ENCODE peak calls at places on chromosomes 11 and 22, in eight cellular contexts. R, C, Y, G, F, V, A and Z are unnamed samples.

GRCh38 chr22:22851969-22852368 is 35.6 kb upstream of the IGLL5 start:
- DNase-seq in C (no peak), V (no peak), Y (no peak), F (no peak), G (no peak), A (no peak), R (no peak), Z (no peak)

GRCh38 chr11:95917188-95918036 is 6.5 kb downstream of the MTMR2 start:
- DNase-seq in G (no peak), C (no peak), Y (no peak), A (no peak), V (no peak), R (no peak), F (no peak), Z (no peak)

GRCh38 chr22:37193629-37194191 is 5.7 kb upstream of the C1QTNF6 start:
- DNase-seq in G (peak), V (peak), R (peak), Y (no peak), A (no peak), C (no peak), F (no peak), Z (peak)

GRCh38 chr22:45101828-45102227 is 61.9 kb upstream of the NUP50 start:
- DNase-seq in C (no peak), R (peak), V (peak), F (peak), G (peak), Y (peak), A (peak), Z (no peak)

GRCh38 chr11:60914620-60915249 is 777 bp downstream of the TMEM109 start:
- DNase-seq in F (no peak), R (no peak), Y (no peak), G (peak), C (no peak), V (no peak), A (no peak), Z (no peak)

GRCh38 chr22:24208012-24208749 is 26.9 kb downstream of the SUSD2 start:
- DNase-seq in C (no peak), R (no peak), G (no peak), A (peak), F (peak), V (no peak), Y (peak), Z (no peak)

GRCh38 chr22:37741312-37741795 is 44.5 kb downstream of the TRIOBP start:
- DNase-seq in R (peak), V (no peak), C (no peak), G (peak), Y (no peak), A (no peak), F (peak), Z (no peak)

GRCh38 chr22:32615874-32616564 is 141.4 kb downstream of the FBXO7 start:
- DNase-seq in R (no peak), A (no peak), V (no peak), G (no peak), C (no peak), F (no peak), Y (no peak), Z (no peak)

GRCh38 chr11:46216765-46217089 is 60.7 kb upstream of the CREB3L1 start:
- DNase-seq in G (no peak), A (no peak), R (no peak), Y (no peak), C (no peak), F (no peak), V (no peak), Z (no peak)

GRCh38 chr11:47355283-47356128 is 3.0 kb upstream of the MYBPC3 start:
- DNase-seq in Y (peak), C (peak), F (peak), G (peak), R (peak), V (peak), A (peak), Z (no peak)

GRCh38 chr11:122516686-122517085 is 138.8 kb upstream of the UBASH3B start:
- DNase-seq in R (no peak), F (no peak), A (no peak), Y (no peak), V (no peak), G (no peak), C (no peak), Z (no peak)

GRCh38 chr11:13114566-13115465 is 105.7 kb downstream of the RASSF10 start:
- DNase-seq in Y (peak), A (no peak), G (peak), F (no peak), R (no peak), V (no peak), C (no peak), Z (no peak)

GRCh38 chr22:39251762-39252460 is 7.1 kb upstream of the PDGFB start:
- DNase-seq in F (no peak), C (no peak), V (no peak), A (no peak), R (no peak), Y (no peak), G (no peak), Z (no peak)

GRCh38 chr11:61706452-61707400 is 26.5 kb downstream of the DAGLA start:
- DNase-seq in Y (no peak), G (no peak), V (no peak), A (no peak), R (no peak), F (no peak), C (no peak), Z (no peak)

GRCh38 chr22:46172522-46172921 is 22.2 kb downstream of the PPARA start:
- DNase-seq in C (no peak), A (no peak), Y (no peak), V (no peak), R (no peak), F (no peak), G (no peak), Z (no peak)

GRCh38 chr11:67665537-67666302 is 8.7 kb downstream of the ALDH3B2 start:
- DNase-seq in V (no peak), A (no peak), C (no peak), Y (no peak), F (no peak), G (peak), R (no peak), Z (no peak)

GRCh38 chr11:95232666-95233065 is 1.7 kb upstream of the SESN3 start:
- DNase-seq in V (no peak), R (no peak), F (no peak), A (no peak), C (no peak), G (no peak), Y (no peak), Z (no peak)

GRCh38 chr11:123654566-123655081 is at the start of gene SCN3B:
- DNase-seq in Y (peak), G (peak), A (peak), C (peak), F (peak), R (peak), V (peak), Z (no peak)

GRCh38 chr22:47198801-47199251 is 436.4 kb downstream of the TBC1D22A start:
- DNase-seq in V (no peak), G (no peak), F (no peak), R (no peak), Y (no peak), A (no peak), C (no peak), Z (no peak)

GRCh38 chr11:34788642-34789041 is 127.5 kb downstream of the APIP start:
- DNase-seq in Y (no peak), V (no peak), A (no peak), R (no peak), C (no peak), G (no peak), F (no peak), Z (no peak)

GRCh38 chr22:17149073-17149815 is 9.8 kb downstream of the HDHD5 start:
- DNase-seq in F (no peak), G (no peak), R (no peak), A (no peak), V (no peak), Y (no peak), C (no peak), Z (no peak)

GRCh38 chr22:49497266-49497665 is 330.4 kb downstream of the BRD1 start:
- DNase-seq in G (no peak), C (no peak), A (no peak), F (no peak), V (no peak), R (no peak), Y (no peak), Z (no peak)

GRCh38 chr22:20553947-20554741 is 46.7 kb downstream of the MED15 start:
- DNase-seq in V (no peak), F (no peak), R (no peak), C (no peak), G (no peak), A (no peak), Y (no peak), Z (no peak)

GRCh38 chr11:77191823-77192495 is 63.9 kb downstream of the MYO7A start:
- DNase-seq in R (no peak), A (no peak), Y (no peak), F (no peak), V (peak), G (peak), C (no peak), Z (peak)

GRCh38 chr11:35223429-35223828 is 84.5 kb downstream of the CD44 start:
- DNase-seq in V (no peak), Y (no peak), F (no peak), C (no peak), G (no peak), R (no peak), A (no peak), Z (no peak)

GRCh38 chr11:92886243-92886905 is 83.1 kb upstream of the MTNR1B start:
- DNase-seq in V (no peak), C (no peak), G (peak), R (no peak), Y (peak), F (peak), A (peak), Z (no peak)

GRCh38 chr11:94897330-94897768 is 76.0 kb downstream of the CWC15 start:
- DNase-seq in G (peak), R (peak), V (peak), Y (peak), F (no peak), A (no peak), C (no peak), Z (no peak)

GRCh38 chr22:20425821-20426615 is 11.6 kb downstream of the SCARF2 start:
- DNase-seq in V (no peak), Y (no peak), R (no peak), G (peak), C (no peak), A (no peak), F (no peak), Z (no peak)

GRCh38 chr22:49203863-49204598 is 623.6 kb downstream of the BRD1 start:
- DNase-seq in V (no peak), Y (no peak), R (peak), C (no peak), F (no peak), G (no peak), A (no peak), Z (no peak)